ENCODE peak calls at places on chromosomes 7 and 10, in seven cellular contexts. K, W, A, J, C, S and Q are unnamed samples.

GRCh38 chr10:6511347-6511746 is 68.7 kb downstream of the PRKCQ start:
- DNase-seq in K (no peak), W (no peak), A (no peak), J (no peak), C (no peak), S (no peak), Q (no peak)

GRCh38 chr10:69318997-69319727 is 40.9 kb downstream of the HK1 start:
- DNase-seq in K (peak; percentile 74), W (no peak), A (peak; percentile 46), J (peak; percentile 21), C (peak; percentile 54), S (peak; percentile 73), Q (peak; percentile 65)

GRCh38 chr10:58994226-58995057 is 182.0 kb upstream of the PHYHIPL start:
- DNase-seq in K (no peak), W (no peak), A (no peak), J (no peak), C (no peak), S (no peak), Q (no peak)

GRCh38 chr7:29075621-29076020 is 70.7 kb downstream of the CPVL start:
- DNase-seq in K (no peak), W (no peak), A (no peak), J (no peak), C (no peak), S (no peak), Q (no peak)

GRCh38 chr10:29681700-29682444 is 47.1 kb upstream of the SVIL start:
- DNase-seq in K (peak; percentile 63), W (no peak), A (peak; percentile 92), J (peak; percentile 2), C (peak; percentile 34), S (no peak), Q (no peak)

GRCh38 chr7:112510032-112510742 is 29.4 kb downstream of the LSMEM1 start:
- DNase-seq in K (no peak), W (no peak), A (peak; percentile 53), J (peak; percentile 50), C (no peak), S (no peak), Q (peak; percentile 41)

GRCh38 chr10:126904807-126905686 is at the start of gene DOCK1:
- DNase-seq in K (no peak), W (peak; percentile 29), A (peak; percentile 55), J (no peak), C (no peak), S (peak; percentile 72), Q (peak; percentile 84)

GRCh38 chr7:117679120-117679519 is 194.1 kb downstream of the CTTNBP2 start:
- DNase-seq in K (no peak), W (no peak), A (no peak), J (no peak), C (no peak), S (no peak), Q (no peak)

GRCh38 chr7:58086871-58087535 is 637.0 kb downstream of the ZNF716 start:
- DNase-seq in K (no peak), W (no peak), A (no peak), J (no peak), C (no peak), S (no peak), Q (no peak)

GRCh38 chr7:30709549-30709948 is 27.3 kb upstream of the CRHR2 start:
- DNase-seq in K (no peak), W (no peak), A (no peak), J (no peak), C (no peak), S (no peak), Q (no peak)

GRCh38 chr10:71383972-71384687 is 12.6 kb upstream of the CDH23 start:
- DNase-seq in K (peak; percentile 54), W (no peak), A (peak; percentile 74), J (peak; percentile 83), C (peak; percentile 45), S (peak; percentile 65), Q (peak; percentile 84)

GRCh38 chr10:24617771-24618396 is 105.8 kb downstream of the ARHGAP21 start:
- DNase-seq in K (peak; percentile 8), W (no peak), A (peak; percentile 74), J (peak; percentile 77), C (no peak), S (peak; percentile 54), Q (peak; percentile 87)